ENCODE peak calls at places on chromosomes 16 and 17, in seven cellular contexts. One of them, this sample, is unnamed.

GRCh38 chr17:50206604-50207293 is 5.3 kb upstream of the COL1A1 start:
- DNase-seq in lower lobe of right lung: no peak
- DNase-seq in iPS-NIHi11: peak
- DNase-seq in globus pallidus: no peak
- DNase-seq in amniotic stem cell: no peak
- DNase-seq in stimulated activated CD4-positive, alpha-beta T cell treated with anti-CD3 and anti-CD28 coated beads, Interleukin-1b, Interleukin-23, amount 100 ng/mL, for 1 hour: no peak
- DNase-seq in lung microvascular endothelial cell: no peak
- DNase-seq in this sample: no peak

GRCh38 chr17:78120971-78121800 is 7.4 kb downstream of the TMC6 start:
- DNase-seq in lower lobe of right lung: no peak
- DNase-seq in iPS-NIHi11: no peak
- DNase-seq in globus pallidus: no peak
- DNase-seq in amniotic stem cell: no peak
- DNase-seq in stimulated activated CD4-positive, alpha-beta T cell treated with anti-CD3 and anti-CD28 coated beads, Interleukin-1b, Interleukin-23, amount 100 ng/mL, for 1 hour: no peak
- DNase-seq in lung microvascular endothelial cell: no peak
- DNase-seq in this sample: no peak

GRCh38 chr16:1288813-1289479 is 20.5 kb upstream of the UBE2I start:
- DNase-seq in lower lobe of right lung: no peak
- DNase-seq in iPS-NIHi11: peak
- DNase-seq in globus pallidus: no peak
- DNase-seq in amniotic stem cell: no peak
- DNase-seq in stimulated activated CD4-positive, alpha-beta T cell treated with anti-CD3 and anti-CD28 coated beads, Interleukin-1b, Interleukin-23, amount 100 ng/mL, for 1 hour: no peak
- DNase-seq in lung microvascular endothelial cell: no peak
- DNase-seq in this sample: no peak

GRCh38 chr17:50194441-50195195 is 6.8 kb downstream of the COL1A1 start:
- DNase-seq in lower lobe of right lung: no peak
- DNase-seq in iPS-NIHi11: no peak
- DNase-seq in globus pallidus: no peak
- DNase-seq in amniotic stem cell: no peak
- DNase-seq in stimulated activated CD4-positive, alpha-beta T cell treated with anti-CD3 and anti-CD28 coated beads, Interleukin-1b, Interleukin-23, amount 100 ng/mL, for 1 hour: no peak
- DNase-seq in lung microvascular endothelial cell: no peak
- DNase-seq in this sample: no peak

GRCh38 chr17:82588266-82589175 is 59.7 kb downstream of the WDR45B start:
- DNase-seq in lower lobe of right lung: no peak
- DNase-seq in iPS-NIHi11: no peak
- DNase-seq in globus pallidus: no peak
- DNase-seq in amniotic stem cell: no peak
- DNase-seq in stimulated activated CD4-positive, alpha-beta T cell treated with anti-CD3 and anti-CD28 coated beads, Interleukin-1b, Interleukin-23, amount 100 ng/mL, for 1 hour: no peak
- DNase-seq in lung microvascular endothelial cell: no peak
- DNase-seq in this sample: no peak

GRCh38 chr17:50426814-50427787 is 1.1 kb downstream of the ACSF2 start:
- DNase-seq in lower lobe of right lung: no peak
- DNase-seq in iPS-NIHi11: peak
- DNase-seq in globus pallidus: peak
- DNase-seq in amniotic stem cell: no peak
- DNase-seq in stimulated activated CD4-positive, alpha-beta T cell treated with anti-CD3 and anti-CD28 coated beads, Interleukin-1b, Interleukin-23, amount 100 ng/mL, for 1 hour: no peak
- DNase-seq in lung microvascular endothelial cell: peak
- DNase-seq in this sample: no peak

GRCh38 chr17:28792877-28793666 is 49.3 kb downstream of the TRAF4 start:
- DNase-seq in lower lobe of right lung: no peak
- DNase-seq in iPS-NIHi11: no peak
- DNase-seq in globus pallidus: no peak
- DNase-seq in amniotic stem cell: no peak
- DNase-seq in stimulated activated CD4-positive, alpha-beta T cell treated with anti-CD3 and anti-CD28 coated beads, Interleukin-1b, Interleukin-23, amount 100 ng/mL, for 1 hour: no peak
- DNase-seq in lung microvascular endothelial cell: no peak
- DNase-seq in this sample: no peak

GRCh38 chr17:70848785-70849184 is 679.5 kb downstream of the KCNJ2 start:
- DNase-seq in lower lobe of right lung: no peak
- DNase-seq in iPS-NIHi11: no peak
- DNase-seq in globus pallidus: no peak
- DNase-seq in amniotic stem cell: no peak
- DNase-seq in stimulated activated CD4-positive, alpha-beta T cell treated with anti-CD3 and anti-CD28 coated beads, Interleukin-1b, Interleukin-23, amount 100 ng/mL, for 1 hour: no peak
- DNase-seq in lung microvascular endothelial cell: no peak
- DNase-seq in this sample: peak

GRCh38 chr17:3762922-3763776 is 37.8 kb downstream of the ITGAE start:
- DNase-seq in lower lobe of right lung: no peak
- DNase-seq in iPS-NIHi11: no peak
- DNase-seq in globus pallidus: no peak
- DNase-seq in amniotic stem cell: no peak
- DNase-seq in stimulated activated CD4-positive, alpha-beta T cell treated with anti-CD3 and anti-CD28 coated beads, Interleukin-1b, Interleukin-23, amount 100 ng/mL, for 1 hour: no peak
- DNase-seq in lung microvascular endothelial cell: no peak
- DNase-seq in this sample: no peak

GRCh38 chr16:87416826-87417471 is 24.8 kb downstream of the MAP1LC3B start:
- DNase-seq in lower lobe of right lung: no peak
- DNase-seq in iPS-NIHi11: no peak
- DNase-seq in globus pallidus: peak
- DNase-seq in amniotic stem cell: peak
- DNase-seq in stimulated activated CD4-positive, alpha-beta T cell treated with anti-CD3 and anti-CD28 coated beads, Interleukin-1b, Interleukin-23, amount 100 ng/mL, for 1 hour: no peak
- DNase-seq in lung microvascular endothelial cell: peak
- DNase-seq in this sample: no peak

GRCh38 chr16:31664683-31665482 is 137.2 kb downstream of the AHSP start:
- DNase-seq in lower lobe of right lung: no peak
- DNase-seq in iPS-NIHi11: no peak
- DNase-seq in globus pallidus: no peak
- DNase-seq in amniotic stem cell: no peak
- DNase-seq in stimulated activated CD4-positive, alpha-beta T cell treated with anti-CD3 and anti-CD28 coated beads, Interleukin-1b, Interleukin-23, amount 100 ng/mL, for 1 hour: no peak
- DNase-seq in lung microvascular endothelial cell: no peak
- DNase-seq in this sample: no peak

GRCh38 chr17:63430223-63430622 is 15.9 kb downstream of the CYB561 start:
- DNase-seq in lower lobe of right lung: no peak
- DNase-seq in iPS-NIHi11: no peak
- DNase-seq in globus pallidus: no peak
- DNase-seq in amniotic stem cell: no peak
- DNase-seq in stimulated activated CD4-positive, alpha-beta T cell treated with anti-CD3 and anti-CD28 coated beads, Interleukin-1b, Interleukin-23, amount 100 ng/mL, for 1 hour: no peak
- DNase-seq in lung microvascular endothelial cell: no peak
- DNase-seq in this sample: no peak

GRCh38 chr17:75067856-75068255 is 19.9 kb upstream of the SLC16A5 start:
- DNase-seq in lower lobe of right lung: no peak
- DNase-seq in iPS-NIHi11: peak
- DNase-seq in globus pallidus: no peak
- DNase-seq in amniotic stem cell: no peak
- DNase-seq in stimulated activated CD4-positive, alpha-beta T cell treated with anti-CD3 and anti-CD28 coated beads, Interleukin-1b, Interleukin-23, amount 100 ng/mL, for 1 hour: no peak
- DNase-seq in lung microvascular endothelial cell: no peak
- DNase-seq in this sample: no peak

GRCh38 chr17:73189417-73190099 is 3.3 kb upstream of the COG1 start:
- DNase-seq in lower lobe of right lung: no peak
- DNase-seq in iPS-NIHi11: peak
- DNase-seq in globus pallidus: peak
- DNase-seq in amniotic stem cell: peak
- DNase-seq in stimulated activated CD4-positive, alpha-beta T cell treated with anti-CD3 and anti-CD28 coated beads, Interleukin-1b, Interleukin-23, amount 100 ng/mL, for 1 hour: no peak
- DNase-seq in lung microvascular endothelial cell: peak
- DNase-seq in this sample: no peak

GRCh38 chr16:11744075-11744470 is 1.4 kb upstream of the TXNDC11 start:
- DNase-seq in lower lobe of right lung: no peak
- DNase-seq in iPS-NIHi11: no peak
- DNase-seq in globus pallidus: no peak
- DNase-seq in amniotic stem cell: no peak
- DNase-seq in stimulated activated CD4-positive, alpha-beta T cell treated with anti-CD3 and anti-CD28 coated beads, Interleukin-1b, Interleukin-23, amount 100 ng/mL, for 1 hour: no peak
- DNase-seq in lung microvascular endothelial cell: no peak
- DNase-seq in this sample: no peak

GRCh38 chr16:80084614-80085013 is 456.2 kb upstream of the DYNLRB2 start:
- DNase-seq in lower lobe of right lung: no peak
- DNase-seq in iPS-NIHi11: peak
- DNase-seq in globus pallidus: peak
- DNase-seq in amniotic stem cell: no peak
- DNase-seq in stimulated activated CD4-positive, alpha-beta T cell treated with anti-CD3 and anti-CD28 coated beads, Interleukin-1b, Interleukin-23, amount 100 ng/mL, for 1 hour: no peak
- DNase-seq in lung microvascular endothelial cell: peak
- DNase-seq in this sample: peak

GRCh38 chr16:27473101-27473900 is 71.3 kb downstream of the IL21R start:
- DNase-seq in lower lobe of right lung: no peak
- DNase-seq in iPS-NIHi11: no peak
- DNase-seq in globus pallidus: no peak
- DNase-seq in amniotic stem cell: no peak
- DNase-seq in stimulated activated CD4-positive, alpha-beta T cell treated with anti-CD3 and anti-CD28 coated beads, Interleukin-1b, Interleukin-23, amount 100 ng/mL, for 1 hour: no peak
- DNase-seq in lung microvascular endothelial cell: no peak
- DNase-seq in this sample: no peak

GRCh38 chr16:77496934-77497333 is 62.1 kb upstream of the ADAMTS18 start:
- DNase-seq in lower lobe of right lung: no peak
- DNase-seq in iPS-NIHi11: no peak
- DNase-seq in globus pallidus: no peak
- DNase-seq in amniotic stem cell: no peak
- DNase-seq in stimulated activated CD4-positive, alpha-beta T cell treated with anti-CD3 and anti-CD28 coated beads, Interleukin-1b, Interleukin-23, amount 100 ng/mL, for 1 hour: no peak
- DNase-seq in lung microvascular endothelial cell: no peak
- DNase-seq in this sample: no peak

GRCh38 chr16:74521691-74522090 is 85.2 kb downstream of the GLG1 start:
- DNase-seq in lower lobe of right lung: no peak
- DNase-seq in iPS-NIHi11: no peak
- DNase-seq in globus pallidus: peak
- DNase-seq in amniotic stem cell: no peak
- DNase-seq in stimulated activated CD4-positive, alpha-beta T cell treated with anti-CD3 and anti-CD28 coated beads, Interleukin-1b, Interleukin-23, amount 100 ng/mL, for 1 hour: no peak
- DNase-seq in lung microvascular endothelial cell: peak
- DNase-seq in this sample: peak

GRCh38 chr16:50593410-50594139 is 45.4 kb downstream of the NKD1 start:
- DNase-seq in lower lobe of right lung: no peak
- DNase-seq in iPS-NIHi11: peak
- DNase-seq in globus pallidus: peak
- DNase-seq in amniotic stem cell: no peak
- DNase-seq in stimulated activated CD4-positive, alpha-beta T cell treated with anti-CD3 and anti-CD28 coated beads, Interleukin-1b, Interleukin-23, amount 100 ng/mL, for 1 hour: no peak
- DNase-seq in lung microvascular endothelial cell: peak
- DNase-seq in this sample: no peak

GRCh38 chr17:1223662-1224061 is 43.9 kb upstream of the ABR start:
- DNase-seq in lower lobe of right lung: peak
- DNase-seq in iPS-NIHi11: no peak
- DNase-seq in globus pallidus: no peak
- DNase-seq in amniotic stem cell: no peak
- DNase-seq in stimulated activated CD4-positive, alpha-beta T cell treated with anti-CD3 and anti-CD28 coated beads, Interleukin-1b, Interleukin-23, amount 100 ng/mL, for 1 hour: no peak
- DNase-seq in lung microvascular endothelial cell: no peak
- DNase-seq in this sample: no peak

GRCh38 chr16:3954411-3954921 is 74.0 kb upstream of the CREBBP start:
- DNase-seq in lower lobe of right lung: no peak
- DNase-seq in iPS-NIHi11: no peak
- DNase-seq in globus pallidus: no peak
- DNase-seq in amniotic stem cell: no peak
- DNase-seq in stimulated activated CD4-positive, alpha-beta T cell treated with anti-CD3 and anti-CD28 coated beads, Interleukin-1b, Interleukin-23, amount 100 ng/mL, for 1 hour: no peak
- DNase-seq in lung microvascular endothelial cell: no peak
- DNase-seq in this sample: no peak

GRCh38 chr17:40561294-40561870 is 3.9 kb downstream of the CCR7 start:
- DNase-seq in lower lobe of right lung: no peak
- DNase-seq in iPS-NIHi11: no peak
- DNase-seq in globus pallidus: no peak
- DNase-seq in amniotic stem cell: no peak
- DNase-seq in stimulated activated CD4-positive, alpha-beta T cell treated with anti-CD3 and anti-CD28 coated beads, Interleukin-1b, Interleukin-23, amount 100 ng/mL, for 1 hour: no peak
- DNase-seq in lung microvascular endothelial cell: no peak
- DNase-seq in this sample: no peak

GRCh38 chr16:11672206-11673090 is 4.2 kb downstream of the SNN start:
- DNase-seq in lower lobe of right lung: no peak
- DNase-seq in iPS-NIHi11: no peak
- DNase-seq in globus pallidus: no peak
- DNase-seq in amniotic stem cell: no peak
- DNase-seq in stimulated activated CD4-positive, alpha-beta T cell treated with anti-CD3 and anti-CD28 coated beads, Interleukin-1b, Interleukin-23, amount 100 ng/mL, for 1 hour: no peak
- DNase-seq in lung microvascular endothelial cell: peak
- DNase-seq in this sample: no peak

GRCh38 chr17:27950995-27951394 is 57.8 kb upstream of the LYRM9 start:
- DNase-seq in lower lobe of right lung: no peak
- DNase-seq in iPS-NIHi11: no peak
- DNase-seq in globus pallidus: peak
- DNase-seq in amniotic stem cell: no peak
- DNase-seq in stimulated activated CD4-positive, alpha-beta T cell treated with anti-CD3 and anti-CD28 coated beads, Interleukin-1b, Interleukin-23, amount 100 ng/mL, for 1 hour: no peak
- DNase-seq in lung microvascular endothelial cell: no peak
- DNase-seq in this sample: peak

GRCh38 chr16:57003439-57004386 is 14.4 kb downstream of the NLRC5 start:
- DNase-seq in lower lobe of right lung: no peak
- DNase-seq in iPS-NIHi11: no peak
- DNase-seq in globus pallidus: no peak
- DNase-seq in amniotic stem cell: no peak
- DNase-seq in stimulated activated CD4-positive, alpha-beta T cell treated with anti-CD3 and anti-CD28 coated beads, Interleukin-1b, Interleukin-23, amount 100 ng/mL, for 1 hour: no peak
- DNase-seq in lung microvascular endothelial cell: no peak
- DNase-seq in this sample: no peak

GRCh38 chr17:4658478-4659305 is 17.2 kb upstream of the ALOX15 start:
- DNase-seq in lower lobe of right lung: no peak
- DNase-seq in iPS-NIHi11: no peak
- DNase-seq in globus pallidus: no peak
- DNase-seq in amniotic stem cell: no peak
- DNase-seq in stimulated activated CD4-positive, alpha-beta T cell treated with anti-CD3 and anti-CD28 coated beads, Interleukin-1b, Interleukin-23, amount 100 ng/mL, for 1 hour: no peak
- DNase-seq in lung microvascular endothelial cell: peak
- DNase-seq in this sample: no peak

GRCh38 chr17:3043737-3044365 is 19.6 kb downstream of the OR1D5 start:
- DNase-seq in lower lobe of right lung: no peak
- DNase-seq in iPS-NIHi11: no peak
- DNase-seq in globus pallidus: no peak
- DNase-seq in amniotic stem cell: no peak
- DNase-seq in stimulated activated CD4-positive, alpha-beta T cell treated with anti-CD3 and anti-CD28 coated beads, Interleukin-1b, Interleukin-23, amount 100 ng/mL, for 1 hour: no peak
- DNase-seq in lung microvascular endothelial cell: no peak
- DNase-seq in this sample: no peak

GRCh38 chr17:34633351-34633750 is 54.0 kb downstream of the TMEM132E start:
- DNase-seq in lower lobe of right lung: peak
- DNase-seq in iPS-NIHi11: peak
- DNase-seq in globus pallidus: no peak
- DNase-seq in amniotic stem cell: no peak
- DNase-seq in stimulated activated CD4-positive, alpha-beta T cell treated with anti-CD3 and anti-CD28 coated beads, Interleukin-1b, Interleukin-23, amount 100 ng/mL, for 1 hour: no peak
- DNase-seq in lung microvascular endothelial cell: no peak
- DNase-seq in this sample: no peak

This sample was measured in retinal pigment epithelial cell.